ENCODE peak calls at places on chromosome 22, in ten cellular contexts. P is AG04450, H is progenitor cell of endocrine pancreas, R is transverse colon, Z is epithelial cell of proximal tubule, V is kidney epithelial cell, X is sigmoid colon, O is fibroblast of pulmonary artery, K is H1, Y is thyroid gland. G is an unnamed sample.

GRCh38 chr22:23709107-23709506 is 18.3 kb downstream of the RGL4 start:
- DNase-seq in P (no peak), H (no peak), R (no peak), Z (no peak), V (no peak), X (no peak), O (no peak), K (no peak), Y (no peak), G (no peak)

GRCh38 chr22:37161442-37161841 is 11.7 kb upstream of the IL2RB start:
- DNase-seq in P (no peak), H (no peak), R (no peak), Z (no peak), V (no peak), X (no peak), O (no peak), K (no peak), Y (no peak), G (peak)

GRCh38 chr22:39409630-39410029 is 10.1 kb downstream of the TAB1 start:
- DNase-seq in P (no peak), H (no peak), R (no peak), Z (no peak), V (no peak), X (no peak), O (no peak), K (no peak), Y (no peak), G (peak)

GRCh38 chr22:24445481-24446290 is 18.3 kb downstream of the ADORA2A start:
- DNase-seq in P (no peak), H (no peak), R (no peak), Z (no peak), V (no peak), X (no peak), O (no peak), K (no peak), Y (no peak), G (no peak)

GRCh38 chr22:44180706-44181032 is at the start of gene PARVG:
- DNase-seq in P (no peak), H (no peak), R (peak), Z (no peak), V (no peak), X (no peak), O (no peak), K (no peak), Y (no peak), G (no peak)

GRCh38 chr22:39468487-39469325 is 11.9 kb downstream of the MGAT3 start:
- DNase-seq in P (no peak), H (no peak), R (no peak), Z (no peak), V (no peak), X (no peak), O (no peak), K (no peak), Y (no peak), G (no peak)

GRCh38 chr22:46561435-46561905 is 24.1 kb upstream of the CELSR1 start:
- DNase-seq in P (no peak), H (no peak), R (no peak), Z (no peak), V (no peak), X (no peak), O (no peak), K (no peak), Y (peak), G (peak)

GRCh38 chr22:49052023-49052538 is 775.6 kb downstream of the BRD1 start:
- DNase-seq in P (no peak), H (no peak), R (no peak), Z (no peak), V (no peak), X (no peak), O (no peak), K (no peak), Y (peak), G (no peak)

GRCh38 chr22:42364641-42365336 is 67.4 kb downstream of the NFAM1 start:
- DNase-seq in P (no peak), H (no peak), R (no peak), Z (no peak), V (no peak), X (peak), O (peak), K (no peak), Y (no peak), G (no peak)

GRCh38 chr22:25736378-25737011 is 5.5 kb upstream of the MYO18B start:
- DNase-seq in P (no peak), H (no peak), R (no peak), Z (no peak), V (no peak), X (no peak), O (no peak), K (no peak), Y (no peak), G (no peak)

DNA sequence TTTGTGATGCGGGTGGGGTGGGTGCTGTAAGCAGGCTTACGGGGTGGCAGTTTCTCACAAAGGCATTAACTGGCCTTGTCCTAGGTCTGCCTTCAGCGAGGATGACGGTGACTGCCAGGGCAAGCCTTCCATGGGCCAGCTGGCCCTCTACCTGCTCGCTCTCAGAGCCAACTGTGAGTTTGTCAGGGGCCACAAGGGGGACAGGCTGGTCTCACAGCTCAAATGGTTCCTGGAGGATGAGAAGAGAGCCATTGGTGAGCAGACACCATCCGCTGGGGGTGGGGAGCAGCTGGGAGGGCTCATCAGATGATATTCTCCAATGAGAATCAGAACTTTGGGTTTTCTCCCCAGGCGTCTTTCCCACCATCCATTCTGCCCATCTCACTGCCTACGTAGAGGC is 5.8 kb downstream of the TCN2 start:
- DNase-seq in P (no peak), H (no peak), R (no peak), Z (no peak), V (no peak), X (no peak), O (no peak), K (no peak), Y (no peak), G (no peak)
- TF ChIP-seq CTCF in P (no peak), H (no peak), R (no peak), Z (no peak), V (no peak), X (no peak), O (no peak), K (peak), Y (no peak), G (no peak)

GRCh38 chr22:30810105-30810504 is 115.4 kb downstream of the OSBP2 start:
- DNase-seq in P (no peak), H (no peak), R (no peak), Z (no peak), V (no peak), X (no peak), O (no peak), K (no peak), Y (no peak), G (no peak)
- TF ChIP-seq CTCF in P (no peak), H (no peak), R (no peak), Z (no peak), V (no peak), X (no peak), O (no peak), K (no peak), Y (no peak), G (no peak)

DNA sequence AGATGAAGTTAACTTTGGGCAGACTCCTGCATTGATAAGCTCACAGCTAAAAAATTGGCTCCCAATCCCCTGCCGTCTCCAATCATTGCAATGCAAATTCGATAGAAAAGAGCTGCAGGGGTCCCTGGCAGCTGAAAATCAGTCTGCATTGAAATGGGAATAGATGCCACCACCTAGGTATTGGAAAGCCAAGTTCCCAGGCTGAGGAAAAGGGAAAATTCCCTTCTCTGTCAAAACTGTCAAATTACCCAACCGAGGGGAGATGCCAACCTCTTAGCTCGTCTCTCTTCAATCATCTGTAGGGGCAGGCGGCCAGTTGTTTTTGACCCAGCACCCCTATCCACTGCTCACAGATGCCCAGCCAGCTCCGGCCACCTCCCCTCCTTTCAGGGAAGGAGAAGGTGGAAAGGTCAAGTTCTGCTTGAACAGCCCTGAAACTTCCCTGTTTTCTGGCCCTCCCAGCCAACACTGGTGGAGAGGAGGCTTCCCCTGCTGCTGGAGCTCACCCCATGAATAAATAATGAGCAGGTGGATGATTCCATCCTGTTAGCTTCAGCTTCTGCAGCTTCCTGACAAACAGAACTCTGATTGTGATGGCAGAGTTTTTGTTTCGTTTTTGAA is 916.3 kb downstream of the TBC1D22A start:
- DNase-seq in P (no peak), H (no peak), R (no peak), Z (no peak), V (no peak), X (no peak), O (no peak), K (peak), Y (no peak), G (no peak)
- TF ChIP-seq CTCF in P (no peak), H (no peak), R (no peak), Z (no peak), V (no peak), X (no peak), O (no peak), K (no peak), Y (no peak), G (no peak)

DNA sequence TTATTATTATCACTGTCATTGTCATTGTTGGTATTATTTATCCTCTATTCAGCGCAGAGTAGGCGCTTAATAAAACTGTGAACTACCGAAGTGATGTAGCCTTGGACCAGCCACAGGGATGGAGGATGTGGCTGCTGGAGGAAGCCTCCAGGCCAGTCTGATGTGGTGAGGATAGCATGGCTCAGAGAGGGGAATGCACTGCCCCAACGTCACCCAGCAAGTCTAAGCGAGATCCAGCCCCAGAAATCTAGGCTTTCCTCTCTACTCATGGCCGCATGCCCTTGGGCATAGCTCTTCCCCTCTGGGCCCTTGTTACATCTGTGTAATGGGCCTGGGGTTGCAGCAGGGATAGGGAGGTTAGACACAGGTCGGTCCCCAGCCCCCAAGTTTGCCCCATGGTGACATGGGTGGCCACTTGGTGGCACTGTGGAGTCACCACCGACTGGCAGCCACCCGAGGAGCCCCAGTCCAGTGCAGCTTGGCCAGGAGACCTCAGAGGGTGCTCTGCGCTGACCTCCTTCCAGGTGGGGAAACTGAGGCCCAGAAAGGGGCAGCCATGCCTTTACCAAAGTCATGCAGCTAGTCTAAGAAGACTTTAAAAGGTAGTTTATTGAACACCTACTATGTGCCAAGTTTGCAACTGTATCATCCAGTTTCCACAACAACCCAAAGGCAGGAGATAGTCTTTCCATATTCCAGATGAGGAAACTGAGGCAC is 395.7 kb downstream of the MN1 start:
- DNase-seq in P (no peak), H (peak), R (peak), Z (no peak), V (no peak), X (no peak), O (peak), K (peak), Y (peak), G (no peak)
- TF ChIP-seq CTCF in P (peak), H (peak), R (peak), Z (peak), V (peak), X (peak), O (peak), K (peak), Y (peak), G (peak)

DNA sequence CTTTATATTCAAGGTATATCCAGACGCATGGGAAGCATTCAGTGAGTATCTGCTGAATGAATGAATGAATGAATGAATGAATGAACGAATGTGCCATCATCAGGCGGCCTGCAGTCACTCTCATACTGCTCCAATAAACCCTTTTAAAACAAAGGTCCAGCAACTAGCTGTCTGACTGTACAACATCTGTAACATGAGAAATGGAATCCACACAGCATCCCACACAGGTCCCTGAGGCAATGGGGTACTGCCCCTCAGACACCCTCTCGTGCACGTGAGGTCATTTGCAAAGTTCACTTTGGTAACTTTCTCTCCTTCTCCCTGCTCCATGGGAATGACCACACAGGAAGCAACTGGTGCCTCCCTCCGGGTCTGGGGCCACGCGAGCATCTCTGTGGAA is 147.5 kb downstream of the LARGE1 start:
- DNase-seq in P (no peak), H (no peak), R (no peak), Z (no peak), V (no peak), X (no peak), O (no peak), K (no peak), Y (no peak), G (no peak)
- TF ChIP-seq CTCF in P (no peak), H (no peak), R (no peak), Z (no peak), V (no peak), X (no peak), O (no peak), K (no peak), Y (no peak), G (no peak)

GRCh38 chr22:30005213-30005857 is 74.9 kb upstream of the HORMAD2 start:
- DNase-seq in P (no peak), H (peak), R (peak), Z (no peak), V (no peak), X (peak), O (peak), K (peak), Y (peak), G (no peak)
- TF ChIP-seq CTCF in P (peak), H (peak), R (peak), Z (peak), V (peak), X (peak), O (peak), K (peak), Y (peak), G (peak)

DNA sequence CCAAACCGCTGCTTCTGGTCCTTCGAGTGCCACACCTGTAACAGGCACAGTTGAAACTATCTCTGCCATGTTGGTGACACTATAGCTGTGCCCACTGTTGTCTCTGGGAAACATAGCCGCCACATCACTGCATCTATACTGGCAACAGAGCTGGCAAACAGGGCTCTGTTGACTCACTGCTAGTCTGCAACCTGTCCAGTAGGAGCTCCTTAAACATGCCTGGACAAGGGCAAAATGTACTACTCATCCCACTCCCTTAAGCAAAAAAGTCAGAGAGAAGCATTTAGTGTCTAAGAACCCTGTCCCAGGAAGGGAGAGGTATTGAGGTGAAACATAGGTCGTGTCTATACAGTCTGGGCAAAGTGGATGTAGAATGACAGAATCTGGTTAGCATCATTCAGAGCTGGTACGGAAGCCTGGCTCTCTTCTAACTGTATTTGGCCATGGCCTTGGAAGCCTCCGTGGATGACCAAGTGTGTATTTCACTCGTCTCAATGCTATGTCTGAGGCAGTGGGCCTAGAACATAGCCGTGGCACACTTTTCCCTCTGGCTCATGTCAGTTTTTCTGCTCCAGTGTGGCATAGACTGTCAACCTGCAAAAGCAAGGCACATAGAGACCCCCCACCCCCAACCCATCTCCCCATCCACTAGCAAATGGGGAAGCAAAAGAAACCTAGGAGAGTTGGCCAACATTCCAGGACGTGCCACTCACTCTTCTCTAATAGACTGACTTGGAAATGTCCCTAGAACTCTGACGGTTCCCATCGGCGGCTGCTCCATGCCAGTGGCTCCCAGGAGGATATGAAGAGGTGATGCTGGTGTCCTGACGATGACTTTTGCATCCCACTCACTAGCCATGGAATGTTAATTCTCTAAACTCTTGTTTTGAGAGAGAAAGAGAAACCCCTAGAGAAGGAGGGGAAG is 21.4 kb upstream of the PISD start:
- DNase-seq in P (no peak), H (no peak), R (no peak), Z (no peak), V (no peak), X (peak), O (no peak), K (no peak), Y (no peak), G (peak)
- TF ChIP-seq CTCF in P (no peak), H (no peak), R (no peak), Z (no peak), V (no peak), X (no peak), O (no peak), K (no peak), Y (no peak), G (no peak)

DNA sequence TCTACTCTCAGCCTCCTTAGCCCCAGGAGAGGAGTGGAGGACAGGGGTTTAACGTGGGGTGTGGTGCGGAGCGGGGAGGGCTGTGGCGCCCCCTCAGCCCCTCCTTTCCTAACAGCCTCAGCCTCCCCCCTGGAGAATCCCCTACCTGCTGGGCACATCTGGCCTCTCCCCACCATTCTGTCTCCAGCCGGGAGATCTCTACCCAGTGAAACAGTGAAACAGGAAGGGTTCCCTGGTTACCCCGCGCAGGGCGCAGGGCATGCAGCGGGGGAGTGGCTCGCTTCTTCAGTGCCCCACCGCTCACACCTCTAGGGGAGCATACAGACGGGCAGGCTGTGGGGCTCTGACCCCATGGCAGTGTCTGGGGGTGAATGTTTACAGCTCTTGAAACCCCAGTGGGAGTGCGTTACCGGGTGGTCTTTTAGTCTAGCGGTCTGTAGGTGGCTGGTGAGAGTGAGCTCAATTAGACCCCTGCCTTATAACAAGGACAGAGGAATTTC is 54.7 kb upstream of the CCDC188 start:
- DNase-seq in P (no peak), H (no peak), R (no peak), Z (no peak), V (no peak), X (no peak), O (no peak), K (no peak), Y (no peak), G (no peak)
- TF ChIP-seq CTCF in P (no peak), H (no peak), R (no peak), Z (no peak), V (no peak), X (no peak), O (no peak), K (no peak), Y (no peak), G (no peak)

G was measured in chondrocyte.